ENCODE peak calls at places on chromosomes 7 and 10, in nine cellular contexts. One of them, this sample, is unnamed.

GRCh38 chr7:127733976-127734375 is 82.0 kb downstream of the SND1 start:
- DNase-seq in BE2C: no peak
- DNase-seq in cardiac muscle cell: no peak
- DNase-seq in uterus: no peak
- DNase-seq in GM18507: no peak
- DNase-seq in stomach: no peak
- DNase-seq in lower leg skin: no peak
- DNase-seq in SW480: no peak
- DNase-seq in stimulated activated naive CD8-positive, alpha-beta T cell treated with anti-CD3 and anti-CD28 coated beads, Interleukin-15, Interleukin-2, amounts not matched to agents 100 U/mL and 50 U/mL, for 24 hours: no peak
- DNase-seq in this sample: no peak

GRCh38 chr7:21448974-21449373 is 21.1 kb downstream of the SP4 start:
- DNase-seq in stomach: no peak
- DNase-seq in uterus: no peak
- DNase-seq in cardiac muscle cell: no peak
- DNase-seq in stimulated activated naive CD8-positive, alpha-beta T cell treated with anti-CD3 and anti-CD28 coated beads, Interleukin-15, Interleukin-2, amounts not matched to agents 100 U/mL and 50 U/mL, for 24 hours: no peak
- DNase-seq in lower leg skin: no peak
- DNase-seq in BE2C: no peak
- DNase-seq in GM18507: no peak
- DNase-seq in SW480: peak; percentile 27
- DNase-seq in this sample: no peak

GRCh38 chr10:113278664-113279063 is 274.2 kb upstream of the HABP2 start:
- DNase-seq in BE2C: no peak
- DNase-seq in uterus: no peak
- DNase-seq in stomach: no peak
- DNase-seq in cardiac muscle cell: no peak
- DNase-seq in stimulated activated naive CD8-positive, alpha-beta T cell treated with anti-CD3 and anti-CD28 coated beads, Interleukin-15, Interleukin-2, amounts not matched to agents 100 U/mL and 50 U/mL, for 24 hours: no peak
- DNase-seq in GM18507: no peak
- DNase-seq in SW480: no peak
- DNase-seq in lower leg skin: no peak
- DNase-seq in this sample: no peak

GRCh38 chr10:111323567-111323966 is 246.7 kb downstream of the ADRA2A start:
- DNase-seq in BE2C: no peak
- DNase-seq in stimulated activated naive CD8-positive, alpha-beta T cell treated with anti-CD3 and anti-CD28 coated beads, Interleukin-15, Interleukin-2, amounts not matched to agents 100 U/mL and 50 U/mL, for 24 hours: no peak
- DNase-seq in lower leg skin: no peak
- DNase-seq in GM18507: no peak
- DNase-seq in stomach: no peak
- DNase-seq in cardiac muscle cell: no peak
- DNase-seq in SW480: peak; percentile 37
- DNase-seq in uterus: no peak
- DNase-seq in this sample: no peak

GRCh38 chr10:6741561-6741960 is 161.5 kb upstream of the PRKCQ start:
- DNase-seq in lower leg skin: no peak
- DNase-seq in stomach: no peak
- DNase-seq in GM18507: no peak
- DNase-seq in stimulated activated naive CD8-positive, alpha-beta T cell treated with anti-CD3 and anti-CD28 coated beads, Interleukin-15, Interleukin-2, amounts not matched to agents 100 U/mL and 50 U/mL, for 24 hours: no peak
- DNase-seq in uterus: no peak
- DNase-seq in SW480: no peak
- DNase-seq in cardiac muscle cell: no peak
- DNase-seq in BE2C: no peak
- DNase-seq in this sample: no peak

GRCh38 chr10:31906039-31906438 is 22.6 kb downstream of the ARHGAP12 start:
- DNase-seq in uterus: no peak
- DNase-seq in stimulated activated naive CD8-positive, alpha-beta T cell treated with anti-CD3 and anti-CD28 coated beads, Interleukin-15, Interleukin-2, amounts not matched to agents 100 U/mL and 50 U/mL, for 24 hours: no peak
- DNase-seq in stomach: no peak
- DNase-seq in lower leg skin: no peak
- DNase-seq in BE2C: no peak
- DNase-seq in cardiac muscle cell: no peak
- DNase-seq in SW480: no peak
- DNase-seq in GM18507: no peak
- DNase-seq in this sample: no peak

GRCh38 chr7:123811056-123811455 is 33.9 kb upstream of the HYAL4 start:
- DNase-seq in lower leg skin: no peak
- DNase-seq in stimulated activated naive CD8-positive, alpha-beta T cell treated with anti-CD3 and anti-CD28 coated beads, Interleukin-15, Interleukin-2, amounts not matched to agents 100 U/mL and 50 U/mL, for 24 hours: no peak
- DNase-seq in BE2C: no peak
- DNase-seq in uterus: no peak
- DNase-seq in stomach: no peak
- DNase-seq in cardiac muscle cell: no peak
- DNase-seq in SW480: no peak
- DNase-seq in GM18507: no peak
- DNase-seq in this sample: no peak

GRCh38 chr7:11237742-11238141 is 264.1 kb downstream of the PHF14 start:
- DNase-seq in lower leg skin: no peak
- DNase-seq in stomach: no peak
- DNase-seq in BE2C: no peak
- DNase-seq in SW480: peak; percentile 21
- DNase-seq in uterus: no peak
- DNase-seq in stimulated activated naive CD8-positive, alpha-beta T cell treated with anti-CD3 and anti-CD28 coated beads, Interleukin-15, Interleukin-2, amounts not matched to agents 100 U/mL and 50 U/mL, for 24 hours: no peak
- DNase-seq in GM18507: no peak
- DNase-seq in cardiac muscle cell: no peak
- DNase-seq in this sample: no peak

GRCh38 chr10:123948030-123948823 is 56.6 kb upstream of the CPXM2 start:
- DNase-seq in lower leg skin: no peak
- DNase-seq in SW480: peak; percentile 85
- DNase-seq in cardiac muscle cell: no peak
- DNase-seq in GM18507: no peak
- DNase-seq in BE2C: no peak
- DNase-seq in stimulated activated naive CD8-positive, alpha-beta T cell treated with anti-CD3 and anti-CD28 coated beads, Interleukin-15, Interleukin-2, amounts not matched to agents 100 U/mL and 50 U/mL, for 24 hours: no peak
- DNase-seq in stomach: no peak
- DNase-seq in uterus: no peak
- DNase-seq in this sample: no peak

GRCh38 chr7:107394831-107395230 is 75.0 kb upstream of the GPR22 start:
- DNase-seq in cardiac muscle cell: no peak
- DNase-seq in uterus: no peak
- DNase-seq in stomach: no peak
- DNase-seq in lower leg skin: no peak
- DNase-seq in SW480: no peak
- DNase-seq in GM18507: no peak
- DNase-seq in stimulated activated naive CD8-positive, alpha-beta T cell treated with anti-CD3 and anti-CD28 coated beads, Interleukin-15, Interleukin-2, amounts not matched to agents 100 U/mL and 50 U/mL, for 24 hours: no peak
- DNase-seq in BE2C: no peak
- DNase-seq in this sample: no peak

GRCh38 chr10:36173364-36173763 is 531.3 kb upstream of the FZD8 start:
- DNase-seq in uterus: no peak
- DNase-seq in BE2C: no peak
- DNase-seq in stomach: no peak
- DNase-seq in SW480: no peak
- DNase-seq in lower leg skin: no peak
- DNase-seq in stimulated activated naive CD8-positive, alpha-beta T cell treated with anti-CD3 and anti-CD28 coated beads, Interleukin-15, Interleukin-2, amounts not matched to agents 100 U/mL and 50 U/mL, for 24 hours: no peak
- DNase-seq in GM18507: no peak
- DNase-seq in cardiac muscle cell: no peak
- DNase-seq in this sample: no peak

GRCh38 chr7:1969459-1970284 is 263.1 kb downstream of the MAD1L1 start:
- DNase-seq in BE2C: peak; percentile 5
- DNase-seq in cardiac muscle cell: no peak
- DNase-seq in stomach: no peak
- DNase-seq in lower leg skin: no peak
- DNase-seq in stimulated activated naive CD8-positive, alpha-beta T cell treated with anti-CD3 and anti-CD28 coated beads, Interleukin-15, Interleukin-2, amounts not matched to agents 100 U/mL and 50 U/mL, for 24 hours: no peak
- DNase-seq in GM18507: no peak
- DNase-seq in SW480: no peak
- DNase-seq in uterus: no peak
- DNase-seq in this sample: no peak

This sample was measured in brain pericyte.